ENCODE peak calls at places on chromosomes 2 and 18, in seven cellular contexts. X is BJ, R is WERI-Rb-1, D is NB4, G is neural crest cell, M is GM13976, P is left lung. E is an unnamed sample.

GRCh38 chr2:8462280-8462679 is 219.6 kb upstream of the ID2 start:
- DNase-seq in R (no peak), G (no peak), P (no peak), X (no peak), M (no peak), D (no peak), E (no peak)

GRCh38 chr18:56162871-56163270 is 475.5 kb downstream of the TXNL1 start:
- DNase-seq in G (no peak), X (no peak), D (no peak), P (no peak), R (no peak), M (no peak), E (no peak)

GRCh38 chr18:10908760-10909159 is 240.6 kb downstream of the PIEZO2 start:
- DNase-seq in X (no peak), P (no peak), D (no peak), M (no peak), G (no peak), R (no peak), E (no peak)

GRCh38 chr2:43025709-43026290 is 200.6 kb downstream of the ZFP36L2 start:
- DNase-seq in P (no peak), M (no peak), D (no peak), G (no peak), R (no peak), X (no peak), E (no peak)

GRCh38 chr18:44589709-44590108 is 91.0 kb upstream of the SETBP1 start:
- DNase-seq in X (peak), D (no peak), M (no peak), G (no peak), P (no peak), R (no peak), E (peak)

GRCh38 chr2:228771306-228771705 is 499.8 kb downstream of the PID1 start:
- DNase-seq in D (no peak), P (no peak), R (no peak), G (no peak), M (no peak), X (no peak), E (no peak)

GRCh38 chr18:3782901-3783300 is 332.9 kb downstream of the TGIF1 start:
- DNase-seq in G (no peak), X (no peak), P (no peak), R (no peak), D (no peak), M (no peak), E (no peak)

GRCh38 chr18:22604390-22604985 is 186.8 kb upstream of the CTAGE1 start:
- DNase-seq in D (no peak), X (no peak), R (no peak), G (no peak), M (no peak), P (no peak), E (no peak)

GRCh38 chr2:203887680-203888079 is 20.1 kb downstream of the CTLA4 start:
- DNase-seq in R (no peak), X (no peak), P (no peak), M (no peak), D (no peak), G (no peak), E (no peak)

GRCh38 chr2:80624062-80624461 is 319.5 kb upstream of the LRRTM1 start:
- DNase-seq in P (no peak), R (no peak), G (no peak), M (no peak), X (no peak), D (no peak), E (no peak)

GRCh38 chr2:112626604-112627059 is 19.1 kb upstream of the SLC20A1 start:
- DNase-seq in M (peak), P (peak), G (peak), R (peak), X (peak), D (peak), E (peak)

GRCh38 chr2:207502799-207503198 is 27.0 kb upstream of the CREB1 start:
- DNase-seq in G (no peak), D (peak), R (no peak), M (peak), P (no peak), X (no peak), E (no peak)

GRCh38 chr2:48277153-48277552 is 252.8 kb upstream of the STON1 start:
- DNase-seq in D (no peak), R (no peak), X (no peak), G (no peak), P (no peak), M (no peak), E (no peak)

GRCh38 chr2:200944467-200945394 is 18.7 kb downstream of the ORC2 start:
- DNase-seq in D (peak), X (peak), M (no peak), P (no peak), R (no peak), G (no peak), E (peak)

GRCh38 chr2:8432712-8433336 is 249.0 kb upstream of the ID2 start:
- DNase-seq in X (no peak), R (no peak), G (no peak), M (no peak), D (no peak), P (no peak), E (no peak)

GRCh38 chr2:133676392-133677130 is 108.3 kb upstream of the NCKAP5 start:
- DNase-seq in P (no peak), G (no peak), X (peak), R (no peak), M (no peak), D (no peak), E (no peak)

GRCh38 chr2:210577263-210578071 is 21.1 kb downstream of the CPS1 start:
- DNase-seq in M (peak), D (peak), P (no peak), R (no peak), X (peak), G (no peak), E (peak)

GRCh38 chr2:144378551-144378950 is 141.4 kb downstream of the ZEB2 start:
- DNase-seq in M (no peak), D (no peak), R (no peak), G (no peak), P (no peak), X (no peak), E (no peak)

GRCh38 chr2:213161759-213162514 is 10.5 kb upstream of the IKZF2 start:
- DNase-seq in M (no peak), D (no peak), P (no peak), X (no peak), G (no peak), R (no peak), E (no peak)

GRCh38 chr2:174753038-174753633 is 11.1 kb downstream of the CHRNA1 start:
- DNase-seq in G (no peak), D (no peak), M (no peak), P (no peak), R (no peak), X (no peak), E (no peak)

GRCh38 chr2:174749793-174750192 is 14.5 kb downstream of the CHRNA1 start:
- DNase-seq in P (no peak), D (no peak), M (no peak), X (no peak), G (no peak), R (no peak), E (no peak)

GRCh38 chr2:174752403-174753037 is 11.8 kb downstream of the CHRNA1 start:
- DNase-seq in P (no peak), X (no peak), M (peak), R (no peak), G (no peak), D (no peak), E (no peak)

GRCh38 chr2:174748948-174749347 is 15.3 kb downstream of the CHRNA1 start:
- DNase-seq in R (peak), P (peak), M (peak), D (peak), X (no peak), G (peak), E (peak)

DNA sequence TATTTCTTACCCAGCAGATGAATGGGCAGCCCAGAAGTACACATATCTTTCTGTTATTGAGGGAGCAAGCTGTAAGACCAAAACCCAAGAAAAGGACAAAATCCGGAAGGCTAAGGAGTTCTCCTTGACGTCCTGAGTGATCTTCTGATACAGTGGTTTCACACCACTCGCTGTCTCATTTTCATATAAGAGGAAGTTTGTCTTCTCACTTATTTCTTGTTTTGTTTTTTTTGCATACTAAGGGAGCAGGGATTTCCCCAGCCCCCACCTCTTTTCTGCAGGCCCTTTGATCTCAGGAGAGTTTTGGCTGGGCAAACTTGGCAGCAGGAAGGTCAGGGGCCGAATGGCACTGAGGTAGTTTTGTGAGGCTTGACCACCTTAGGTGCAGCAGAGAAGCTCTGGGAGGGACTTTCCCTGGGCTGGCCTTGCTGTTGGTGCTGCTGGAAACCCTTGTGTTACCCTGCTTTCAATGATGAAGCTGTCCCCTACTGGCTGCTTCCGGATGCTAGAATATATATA is 13.3 kb downstream of the CHRNA1 start:
- DNase-seq in X (no peak), D (no peak), P (no peak), G (no peak), M (no peak), R (no peak), E (no peak)
- TF ChIP-seq CTCF in X (no peak), D (no peak), P (no peak), G (no peak), M (no peak), R (no peak), E (no peak)

GRCh38 chr18:7926526-7926925 is 359.4 kb downstream of the PTPRM start:
- DNase-seq in D (peak), P (no peak), G (no peak), R (peak), M (no peak), X (no peak), E (peak)
- TF ChIP-seq CTCF in D (peak), P (no peak), G (peak), R (peak), M (no peak), X (no peak), E (peak)

GRCh38 chr2:65256088-65256487 is 28.5 kb downstream of the ACTR2 start:
- DNase-seq in R (no peak), P (no peak), M (no peak), G (no peak), X (no peak), D (peak), E (no peak)
- TF ChIP-seq CTCF in R (no peak), P (no peak), M (no peak), G (peak), X (peak), D (no peak), E (no peak)

DNA sequence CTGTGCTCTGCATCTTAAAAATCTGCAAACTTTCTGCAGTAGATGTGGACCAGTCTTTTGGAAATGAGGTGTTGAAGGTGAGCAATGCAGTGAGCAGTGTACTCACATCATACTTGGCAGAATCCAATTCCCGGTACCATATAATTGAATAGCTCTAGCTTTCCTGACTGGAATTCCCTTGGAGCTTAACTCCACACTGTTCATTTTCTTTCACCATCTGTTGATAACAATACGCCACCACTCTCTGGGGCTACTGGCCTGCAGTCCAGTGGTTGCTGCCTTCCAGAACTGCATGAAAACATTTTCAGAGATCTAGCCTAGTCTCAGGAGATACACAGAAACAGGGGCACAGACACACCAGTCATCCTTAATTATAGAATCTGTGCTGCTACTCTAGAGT is 820.0 kb upstream of the NXPH2 start:
- DNase-seq in X (no peak), P (no peak), R (no peak), M (no peak), D (no peak), G (no peak), E (no peak)
- TF ChIP-seq CTCF in X (no peak), P (no peak), R (no peak), M (no peak), D (no peak), G (no peak), E (no peak)

DNA sequence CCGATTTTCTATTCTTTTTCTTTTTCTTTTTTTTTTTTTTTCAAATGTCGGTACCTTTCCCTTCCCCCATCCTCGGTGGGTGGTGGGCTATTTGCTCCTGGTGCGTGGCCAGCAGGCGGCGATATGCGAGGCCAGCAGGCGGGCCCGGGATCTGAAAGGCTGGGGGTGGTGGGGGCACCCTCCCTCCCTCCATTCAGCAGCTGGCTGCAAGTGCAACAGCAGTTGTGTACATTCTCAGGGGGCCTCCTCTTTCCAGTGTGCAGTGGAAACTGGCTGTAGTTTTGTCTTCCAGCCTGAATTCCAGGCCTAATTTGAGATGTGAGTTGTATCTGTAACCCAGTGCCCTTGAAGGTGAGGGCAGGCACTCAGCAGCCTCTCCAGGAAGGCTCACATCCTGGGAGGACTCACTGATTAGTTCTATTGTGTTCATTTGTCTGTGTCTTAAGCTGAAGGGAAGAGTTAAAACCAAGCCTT is 3.1 kb downstream of the MYCN start:
- DNase-seq in R (peak), G (peak), P (no peak), D (peak), M (peak), X (no peak), E (no peak)
- TF ChIP-seq CTCF in R (peak), G (peak), P (no peak), D (peak), M (no peak), X (no peak), E (no peak)

DNA sequence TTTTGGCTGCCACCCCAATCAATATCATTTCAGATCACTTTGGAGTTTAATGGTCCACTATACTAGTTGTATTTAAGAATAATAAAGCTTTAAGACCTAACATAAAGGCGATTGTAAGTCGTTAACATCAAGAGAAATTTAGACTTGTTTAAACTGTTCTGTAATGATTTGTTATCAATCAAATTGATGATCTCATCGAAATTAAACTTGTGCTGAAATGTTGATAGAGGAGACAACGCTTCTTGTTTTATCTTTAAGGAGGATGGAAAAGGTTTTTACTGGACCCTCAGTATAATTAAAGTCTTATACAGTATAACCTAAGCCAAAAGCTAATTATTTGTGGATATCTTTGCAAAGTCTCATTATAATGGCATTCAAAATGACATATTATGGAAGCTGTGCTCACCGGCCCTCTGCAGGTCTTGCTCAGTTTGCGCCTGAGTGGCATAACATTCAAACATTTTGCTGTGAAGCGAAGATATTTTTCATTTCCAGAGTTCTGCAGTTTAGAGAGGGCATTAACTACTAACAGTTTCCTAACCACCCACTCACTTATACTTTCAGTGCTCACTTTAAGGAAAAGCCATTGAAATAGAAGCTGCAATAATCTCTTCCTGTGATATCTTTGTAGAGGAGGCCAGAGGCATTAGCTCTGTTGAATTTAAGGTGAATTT is 1.4 kb upstream of the SERTAD2 start:
- DNase-seq in M (no peak), G (no peak), R (no peak), D (peak), X (no peak), P (no peak), E (no peak)
- TF ChIP-seq CTCF in M (no peak), G (peak), R (peak), D (peak), X (peak), P (no peak), E (peak)

GRCh38 chr2:121470917-121471316 is 59.8 kb upstream of the RNU4ATAC start:
- DNase-seq in R (no peak), G (no peak), P (no peak), X (no peak), D (no peak), M (no peak), E (no peak)

GRCh38 chr2:121471571-121472464 is 58.9 kb upstream of the RNU4ATAC start:
- DNase-seq in R (no peak), G (no peak), X (peak), M (no peak), P (no peak), D (no peak), E (peak)

GRCh38 chr2:121472465-121472993 is 58.2 kb upstream of the RNU4ATAC start:
- DNase-seq in X (no peak), D (no peak), R (no peak), M (no peak), P (no peak), G (no peak), E (no peak)

GRCh38 chr2:121468936-121469335 is 61.7 kb upstream of the RNU4ATAC start:
- DNase-seq in X (no peak), M (no peak), G (no peak), R (no peak), P (no peak), D (no peak), E (no peak)

DNA sequence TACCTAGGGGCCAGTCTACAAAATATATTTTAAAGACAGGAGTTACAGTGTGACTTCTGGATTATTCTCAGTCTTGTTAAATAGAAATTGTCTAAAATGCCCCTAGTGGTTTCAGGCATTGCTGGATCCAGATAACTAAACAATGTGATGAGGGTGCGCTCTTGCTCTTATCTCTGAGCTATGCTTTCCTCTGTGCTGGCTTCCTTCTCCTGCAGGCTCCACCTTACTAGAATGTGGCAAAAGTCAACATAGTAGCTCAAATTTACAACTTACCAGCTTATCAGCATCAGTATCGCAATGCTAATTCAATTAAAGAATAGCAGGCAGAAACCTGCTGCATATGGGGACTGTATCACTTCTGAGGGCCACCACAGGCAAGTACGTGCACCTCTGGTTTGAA is 61.3 kb upstream of the RNU4ATAC start:
- DNase-seq in R (no peak), M (no peak), G (no peak), P (no peak), D (no peak), X (no peak), E (no peak)
- TF ChIP-seq CTCF in R (no peak), M (no peak), G (no peak), P (no peak), D (no peak), X (no peak), E (no peak)

GRCh38 chr18:41767960-41768359 is 187.1 kb upstream of the PIK3C3 start:
- DNase-seq in X (no peak), D (peak), P (no peak), G (no peak), M (peak), R (peak), E (peak)
- TF ChIP-seq CTCF in X (peak), D (no peak), P (no peak), G (peak), M (no peak), R (peak), E (peak)

DNA sequence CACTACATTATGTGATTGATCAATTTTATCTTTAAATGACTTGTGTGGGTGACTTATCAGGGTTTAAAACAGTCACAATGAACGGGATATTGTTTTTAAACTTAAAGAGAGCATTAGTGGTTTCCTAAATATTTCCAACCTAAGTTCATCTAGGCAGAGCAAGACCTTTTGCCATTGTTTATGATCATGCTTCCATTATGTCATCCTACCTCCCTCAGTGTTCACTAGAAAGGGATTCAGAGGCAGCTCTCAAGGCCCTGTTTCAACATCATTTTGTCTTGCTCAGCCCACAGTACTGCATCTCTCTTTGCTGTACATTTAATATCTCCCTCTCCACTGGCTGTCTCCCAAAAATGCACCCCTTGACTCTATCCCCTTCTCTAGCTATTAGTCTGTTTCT is 21.5 kb upstream of the PELI1 start:
- DNase-seq in D (no peak), G (no peak), M (no peak), P (no peak), X (no peak), R (no peak), E (no peak)
- TF ChIP-seq CTCF in D (no peak), G (no peak), M (no peak), P (no peak), X (no peak), R (no peak), E (no peak)

E was measured in MCF 10A.